ENCODE peak calls at places on chromosomes 2 and 18, in four cellular contexts. One of them, this sample, is unnamed.

GRCh38 chr2:39411186-39411944 is 25.7 kb downstream of the MAP4K3 start:
- DNase-seq in HL-60: no peak
- DNase-seq in fibroblast of the aortic adventitia: peak
- DNase-seq in kidney epithelial cell: peak
- DNase-seq in this sample: no peak

GRCh38 chr2:73697606-73698005 is 39.5 kb downstream of the TPRKB start:
- DNase-seq in HL-60: no peak
- DNase-seq in fibroblast of the aortic adventitia: peak
- DNase-seq in kidney epithelial cell: no peak
- DNase-seq in this sample: no peak

GRCh38 chr2:22442051-22442450 is 942.9 kb upstream of the KLHL29 start:
- DNase-seq in HL-60: no peak
- DNase-seq in fibroblast of the aortic adventitia: no peak
- DNase-seq in kidney epithelial cell: no peak
- DNase-seq in this sample: no peak

GRCh38 chr18:40371673-40372072 is 1583.4 kb upstream of the PIK3C3 start:
- DNase-seq in HL-60: no peak
- DNase-seq in fibroblast of the aortic adventitia: no peak
- DNase-seq in kidney epithelial cell: no peak
- DNase-seq in this sample: no peak

GRCh38 chr2:156023266-156023879 is 309.1 kb downstream of the NR4A2 start:
- DNase-seq in HL-60: no peak
- DNase-seq in fibroblast of the aortic adventitia: no peak
- DNase-seq in kidney epithelial cell: no peak
- DNase-seq in this sample: no peak

GRCh38 chr2:80737047-80737446 is 432.5 kb upstream of the LRRTM1 start:
- DNase-seq in HL-60: no peak
- DNase-seq in fibroblast of the aortic adventitia: no peak
- DNase-seq in kidney epithelial cell: no peak
- DNase-seq in this sample: no peak

GRCh38 chr18:33755918-33756590 is 178.0 kb downstream of the ASXL3 start:
- DNase-seq in HL-60: no peak
- DNase-seq in fibroblast of the aortic adventitia: peak
- DNase-seq in kidney epithelial cell: peak
- DNase-seq in this sample: no peak

GRCh38 chr2:176151199-176152099 is at the start of gene HOXD4:
- DNase-seq in HL-60: no peak
- DNase-seq in fibroblast of the aortic adventitia: no peak
- DNase-seq in kidney epithelial cell: no peak
- DNase-seq in this sample: no peak

GRCh38 chr18:8706981-8707940 is 1.9 kb downstream of the MTCL1 start:
- DNase-seq in HL-60: no peak
- DNase-seq in fibroblast of the aortic adventitia: peak
- DNase-seq in kidney epithelial cell: no peak
- DNase-seq in this sample: peak

GRCh38 chr18:23066504-23067039 is 68.7 kb upstream of the CABLES1 start:
- DNase-seq in HL-60: no peak
- DNase-seq in fibroblast of the aortic adventitia: no peak
- DNase-seq in kidney epithelial cell: no peak
- DNase-seq in this sample: no peak

GRCh38 chr2:1675633-1676032 is 68.7 kb downstream of the PXDN start:
- DNase-seq in HL-60: no peak
- DNase-seq in fibroblast of the aortic adventitia: peak
- DNase-seq in kidney epithelial cell: no peak
- DNase-seq in this sample: no peak

GRCh38 chr2:149038442-149039212 is at the start of gene LYPD6B:
- DNase-seq in HL-60: no peak
- DNase-seq in fibroblast of the aortic adventitia: no peak
- DNase-seq in kidney epithelial cell: no peak
- DNase-seq in this sample: peak

GRCh38 chr2:30161929-30162328 is 15.1 kb downstream of the YPEL5 start:
- DNase-seq in HL-60: no peak
- DNase-seq in fibroblast of the aortic adventitia: no peak
- DNase-seq in kidney epithelial cell: no peak
- DNase-seq in this sample: no peak

GRCh38 chr2:201072201-201072530 is 365 bp downstream of the NDUFB3 start:
- DNase-seq in HL-60: no peak
- DNase-seq in fibroblast of the aortic adventitia: no peak
- DNase-seq in kidney epithelial cell: no peak
- DNase-seq in this sample: no peak

GRCh38 chr2:224884188-224884587 is 158.1 kb downstream of the DOCK10 start:
- DNase-seq in HL-60: peak
- DNase-seq in fibroblast of the aortic adventitia: peak
- DNase-seq in kidney epithelial cell: no peak
- DNase-seq in this sample: no peak

GRCh38 chr2:207481924-207482323 is 47.8 kb upstream of the CREB1 start:
- DNase-seq in HL-60: no peak
- DNase-seq in fibroblast of the aortic adventitia: no peak
- DNase-seq in kidney epithelial cell: no peak
- DNase-seq in this sample: no peak

GRCh38 chr2:25822190-25823117 is 55.8 kb downstream of the ASXL2 start:
- DNase-seq in HL-60: no peak
- DNase-seq in fibroblast of the aortic adventitia: no peak
- DNase-seq in kidney epithelial cell: no peak
- DNase-seq in this sample: peak

GRCh38 chr2:95384854-95385569 is 17.5 kb upstream of the FAHD2A start:
- DNase-seq in HL-60: no peak
- DNase-seq in fibroblast of the aortic adventitia: no peak
- DNase-seq in kidney epithelial cell: no peak
- DNase-seq in this sample: no peak

GRCh38 chr2:205193121-205193520 is 489.2 kb upstream of the NRP2 start:
- DNase-seq in HL-60: no peak
- DNase-seq in fibroblast of the aortic adventitia: no peak
- DNase-seq in kidney epithelial cell: no peak
- DNase-seq in this sample: no peak

DNA sequence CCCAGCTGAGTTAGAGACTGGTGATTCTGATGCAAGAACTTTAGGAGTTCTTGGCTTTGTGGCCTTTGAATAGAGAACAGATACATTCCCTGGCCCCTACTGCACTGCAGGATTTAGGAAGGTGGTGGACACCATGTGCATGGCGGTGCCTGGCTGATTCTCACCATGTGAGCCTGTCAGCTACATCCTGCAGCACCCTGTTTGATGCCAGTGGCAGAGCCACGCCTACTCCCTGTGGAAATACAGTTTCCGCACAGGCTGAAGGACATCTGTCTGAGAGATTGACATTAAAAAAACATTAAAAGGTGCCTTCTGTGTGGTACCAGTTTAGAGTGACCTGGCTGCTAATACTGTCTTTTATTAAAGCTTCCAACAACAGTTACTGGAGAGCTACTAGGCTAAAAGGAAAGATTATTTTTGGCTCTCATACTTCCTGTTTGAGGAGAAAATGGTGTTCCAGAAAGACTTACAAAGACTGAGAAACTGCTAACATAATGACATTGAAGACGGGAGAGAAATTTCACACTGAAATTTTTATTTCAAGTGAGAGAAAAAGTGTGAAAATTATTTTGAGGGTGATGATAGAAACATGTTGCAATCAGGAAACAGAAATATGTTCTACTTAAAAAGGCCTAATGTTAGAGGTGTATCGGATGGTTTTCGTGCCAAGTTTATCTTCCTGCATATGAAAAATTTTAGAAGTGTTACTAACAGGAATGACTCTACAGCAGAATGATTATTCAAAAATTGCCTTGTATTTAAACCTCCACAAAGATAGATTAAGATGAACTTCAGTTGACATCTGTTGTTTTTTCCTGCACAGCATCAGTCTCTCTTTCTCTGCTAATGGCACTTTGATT is 50.3 kb downstream of the KCNE4 start:
- DNase-seq in HL-60: no peak
- DNase-seq in fibroblast of the aortic adventitia: no peak
- DNase-seq in kidney epithelial cell: no peak
- DNase-seq in this sample: no peak
- TF ChIP-seq CTCF in HL-60: no peak
- TF ChIP-seq CTCF in fibroblast of the aortic adventitia: no peak
- TF ChIP-seq CTCF in kidney epithelial cell: no peak
- TF ChIP-seq CTCF in this sample: no peak

DNA sequence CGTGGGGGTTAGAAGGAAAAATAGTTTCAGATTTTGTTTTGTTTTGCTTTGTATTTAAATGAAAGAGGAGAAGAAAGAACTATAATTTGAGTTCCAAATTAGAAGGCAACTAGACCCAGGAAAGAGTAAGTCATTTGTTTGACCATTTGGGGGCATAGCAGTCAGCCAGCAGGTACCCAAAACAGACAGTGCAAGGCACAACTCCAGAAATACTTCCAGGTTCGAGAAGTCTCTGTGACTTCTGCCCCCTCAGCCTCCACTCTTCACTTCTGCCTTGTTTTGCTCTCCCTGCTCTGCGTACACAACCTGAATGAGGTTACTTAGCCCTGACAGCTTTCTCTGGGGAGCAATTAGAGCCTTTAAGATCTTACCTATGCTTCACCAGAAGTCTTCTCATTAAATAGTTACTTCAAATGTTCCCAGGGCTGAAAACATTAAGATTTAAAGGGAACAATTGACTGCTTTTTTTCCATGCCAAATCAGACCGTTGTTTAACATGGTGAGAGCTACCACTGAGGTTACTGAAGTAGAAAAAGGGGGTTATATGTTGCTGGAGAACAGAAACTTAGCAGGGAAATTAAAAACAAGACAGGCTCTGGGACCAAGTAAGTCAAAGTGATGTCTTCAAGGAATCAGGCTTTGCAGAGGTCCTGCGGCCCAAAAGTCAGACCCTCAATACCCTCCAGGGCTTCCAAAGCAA is 216.9 kb downstream of the BCL11A start:
- DNase-seq in HL-60: no peak
- DNase-seq in fibroblast of the aortic adventitia: no peak
- DNase-seq in kidney epithelial cell: no peak
- DNase-seq in this sample: no peak
- TF ChIP-seq CTCF in HL-60: no peak
- TF ChIP-seq CTCF in fibroblast of the aortic adventitia: no peak
- TF ChIP-seq CTCF in kidney epithelial cell: no peak
- TF ChIP-seq CTCF in this sample: no peak

DNA sequence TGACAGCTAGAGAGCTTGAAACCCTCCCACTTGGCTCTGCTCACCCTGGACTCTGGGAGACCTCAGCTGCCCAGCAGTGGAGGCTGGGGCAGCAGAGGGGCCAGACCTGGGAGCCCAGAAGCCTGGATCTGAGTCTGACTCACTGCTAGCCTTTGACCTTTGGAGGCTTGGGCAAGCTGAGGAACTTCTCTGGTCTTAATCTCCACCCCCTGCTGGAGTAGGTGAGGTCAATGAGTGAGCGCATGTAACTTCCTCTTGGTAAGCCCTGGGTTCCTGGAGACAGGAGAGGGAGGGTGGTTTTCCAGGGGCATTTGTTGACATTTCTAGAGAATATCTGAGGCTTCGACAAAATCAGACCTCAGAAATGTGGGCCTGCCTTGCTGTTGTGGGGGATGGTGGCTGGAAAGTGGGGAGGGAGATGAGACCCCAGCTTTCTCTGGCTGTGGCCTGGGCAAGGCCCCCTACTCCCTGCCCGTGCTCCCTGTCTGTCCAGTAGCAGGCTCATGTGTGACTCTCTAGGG is 73.0 kb upstream of the YWHAQ start:
- DNase-seq in HL-60: peak
- DNase-seq in fibroblast of the aortic adventitia: peak
- DNase-seq in kidney epithelial cell: peak
- DNase-seq in this sample: no peak
- TF ChIP-seq CTCF in HL-60: no peak
- TF ChIP-seq CTCF in fibroblast of the aortic adventitia: no peak
- TF ChIP-seq CTCF in kidney epithelial cell: peak
- TF ChIP-seq CTCF in this sample: no peak

GRCh38 chr2:120993661-120994060 is 258.0 kb downstream of the GLI2 start:
- DNase-seq in HL-60: no peak
- DNase-seq in fibroblast of the aortic adventitia: no peak
- DNase-seq in kidney epithelial cell: no peak
- DNase-seq in this sample: peak
- TF ChIP-seq CTCF in HL-60: no peak
- TF ChIP-seq CTCF in fibroblast of the aortic adventitia: no peak
- TF ChIP-seq CTCF in kidney epithelial cell: no peak
- TF ChIP-seq CTCF in this sample: no peak

DNA sequence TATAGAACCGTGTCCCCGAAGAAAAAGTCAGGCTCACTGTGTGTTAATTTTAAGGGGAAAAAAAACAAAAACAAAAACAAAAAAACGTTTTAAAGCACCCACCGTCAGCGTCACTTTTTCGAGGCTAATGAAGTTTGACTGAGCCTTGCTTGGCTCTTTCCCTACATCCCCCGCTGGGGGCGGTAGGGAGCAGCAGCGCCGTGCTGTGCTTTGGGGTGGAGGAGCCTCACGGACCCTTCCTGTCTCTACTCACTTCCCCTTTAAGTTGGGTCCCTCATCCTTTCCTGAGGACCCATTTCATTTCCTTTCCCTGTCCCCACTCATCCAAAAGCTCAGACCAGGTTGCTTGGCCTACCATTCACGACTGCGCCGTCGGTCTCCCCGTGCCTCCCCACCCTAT is 82.8 kb upstream of the RPL31 start:
- DNase-seq in HL-60: no peak
- DNase-seq in fibroblast of the aortic adventitia: no peak
- DNase-seq in kidney epithelial cell: no peak
- DNase-seq in this sample: peak
- TF ChIP-seq CTCF in HL-60: peak
- TF ChIP-seq CTCF in fibroblast of the aortic adventitia: peak
- TF ChIP-seq CTCF in kidney epithelial cell: peak
- TF ChIP-seq CTCF in this sample: no peak

GRCh38 chr2:204051476-204051875 is 114.9 kb downstream of the ICOS start:
- DNase-seq in HL-60: no peak
- DNase-seq in fibroblast of the aortic adventitia: no peak
- DNase-seq in kidney epithelial cell: no peak
- DNase-seq in this sample: no peak
- TF ChIP-seq CTCF in HL-60: peak
- TF ChIP-seq CTCF in fibroblast of the aortic adventitia: no peak
- TF ChIP-seq CTCF in kidney epithelial cell: peak
- TF ChIP-seq CTCF in this sample: peak

GRCh38 chr2:190409616-190410015 is 1.5 kb downstream of the MFSD6 start:
- DNase-seq in HL-60: no peak
- DNase-seq in fibroblast of the aortic adventitia: no peak
- DNase-seq in kidney epithelial cell: no peak
- DNase-seq in this sample: no peak

GRCh38 chr2:190407246-190407661 is 901 bp upstream of the MFSD6 start:
- DNase-seq in HL-60: no peak
- DNase-seq in fibroblast of the aortic adventitia: no peak
- DNase-seq in kidney epithelial cell: no peak
- DNase-seq in this sample: no peak

GRCh38 chr2:190408538-190409271 is 550 bp downstream of the MFSD6 start:
- DNase-seq in HL-60: peak
- DNase-seq in fibroblast of the aortic adventitia: no peak
- DNase-seq in kidney epithelial cell: no peak
- DNase-seq in this sample: peak

GRCh38 chr2:190406805-190407204 is 1.4 kb upstream of the MFSD6 start:
- DNase-seq in HL-60: no peak
- DNase-seq in fibroblast of the aortic adventitia: no peak
- DNase-seq in kidney epithelial cell: no peak
- DNase-seq in this sample: no peak

GRCh38 chr2:190407662-190408537 is at the start of gene MFSD6:
- DNase-seq in HL-60: no peak
- DNase-seq in fibroblast of the aortic adventitia: no peak
- DNase-seq in kidney epithelial cell: no peak
- DNase-seq in this sample: peak
- TF ChIP-seq CTCF in HL-60: no peak
- TF ChIP-seq CTCF in fibroblast of the aortic adventitia: no peak
- TF ChIP-seq CTCF in kidney epithelial cell: no peak
- TF ChIP-seq CTCF in this sample: no peak

DNA sequence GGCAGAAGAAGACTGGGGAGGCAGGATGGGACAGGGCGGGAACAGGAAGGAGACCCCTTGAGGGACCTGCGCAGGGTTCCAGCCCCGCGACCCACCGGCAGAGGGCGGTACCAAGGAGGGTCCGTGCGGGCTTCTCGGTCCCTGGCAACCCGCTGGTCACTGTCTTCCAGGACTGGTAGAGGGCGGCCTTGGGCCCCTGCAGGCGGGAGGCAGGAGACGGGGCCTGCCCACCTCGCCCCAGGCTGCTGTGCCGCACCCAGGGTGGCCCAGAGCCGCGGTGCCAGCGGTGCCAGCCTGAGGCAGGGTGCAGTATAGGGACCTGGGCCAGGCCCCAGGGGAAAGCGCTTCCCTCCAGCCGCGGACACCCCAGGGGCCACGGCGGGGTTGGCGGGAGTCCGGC is 34.5 kb downstream of the NEURL3 start:
- DNase-seq in HL-60: no peak
- DNase-seq in fibroblast of the aortic adventitia: no peak
- DNase-seq in kidney epithelial cell: no peak
- DNase-seq in this sample: peak
- TF ChIP-seq CTCF in HL-60: peak
- TF ChIP-seq CTCF in fibroblast of the aortic adventitia: peak
- TF ChIP-seq CTCF in kidney epithelial cell: peak
- TF ChIP-seq CTCF in this sample: peak

This sample was measured in GM13976.